ENCODE peak calls at places on chromosomes 5 and 9, in four cellular contexts. K, P, Q and N are unnamed samples.
A peak's percentile ranks its signal among the peaks of the same experiment; 100 is the strongest.

GRCh38 chr5:127136908-127137307 is 63.6 kb upstream of the C5orf63 start:
- DNase-seq in Q (no peak), K (no peak), P (no peak), N (no peak)

GRCh38 chr9:128372188-128372641 is 1.0 kb downstream of the URM1 start:
- DNase-seq in Q (no peak), P (no peak), K (no peak), N (no peak)

GRCh38 chr9:88313364-88314220 is 74.7 kb upstream of the SPIN1 start:
- DNase-seq in P (no peak), K (no peak), Q (no peak), N (no peak)

GRCh38 chr5:153445875-153446567 is 44.4 kb upstream of the GRIA1 start:
- DNase-seq in Q (peak; percentile 21), K (no peak), P (no peak), N (no peak)

GRCh38 chr9:7844283-7844682 is 44.7 kb upstream of the DMAC1 start:
- DNase-seq in Q (peak; percentile 45), K (no peak), P (peak; percentile 11), N (no peak)

GRCh38 chr5:43190755-43191603 is 1.0 kb upstream of the NIM1K start:
- DNase-seq in P (peak; percentile 59), K (no peak), Q (peak; percentile 52), N (no peak)

GRCh38 chr5:139561655-139562451 is 714 bp downstream of the UBE2D2 start:
- DNase-seq in K (no peak), P (peak; percentile 50), Q (peak; percentile 43), N (no peak)

GRCh38 chr5:97820138-97820537 is 637.1 kb upstream of the RIOK2 start:
- DNase-seq in Q (no peak), P (no peak), K (no peak), N (no peak)

GRCh38 chr5:120882042-120882775 is 418.1 kb downstream of the PRR16 start:
- DNase-seq in K (no peak), Q (no peak), P (no peak), N (no peak)

DNA sequence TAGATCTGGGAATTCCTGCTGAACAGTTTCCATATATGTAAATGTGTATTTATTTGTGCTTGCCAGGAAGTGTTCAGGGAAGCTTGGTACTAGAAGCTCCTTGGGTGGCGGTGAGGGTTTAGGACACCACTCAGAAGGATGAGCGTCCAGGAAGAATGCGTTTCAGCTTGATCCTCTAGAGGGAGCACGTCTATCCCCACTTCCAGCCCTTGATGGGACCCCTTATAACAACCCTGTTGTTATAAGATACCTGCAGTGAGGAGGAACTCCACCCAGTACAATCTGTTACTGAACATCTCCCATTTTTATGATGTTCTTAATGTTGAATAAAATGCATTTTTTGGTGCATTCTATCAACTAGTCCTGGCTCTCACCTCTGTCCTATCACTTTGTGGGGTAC is 88.9 kb downstream of the CYFIP2 start:
- DNase-seq in Q (no peak), P (peak; percentile 31), K (no peak), N (no peak)
- TF ChIP-seq CTCF in Q (peak; percentile 16), P (peak; percentile 71), K (no peak), N (peak; percentile 46)

DNA sequence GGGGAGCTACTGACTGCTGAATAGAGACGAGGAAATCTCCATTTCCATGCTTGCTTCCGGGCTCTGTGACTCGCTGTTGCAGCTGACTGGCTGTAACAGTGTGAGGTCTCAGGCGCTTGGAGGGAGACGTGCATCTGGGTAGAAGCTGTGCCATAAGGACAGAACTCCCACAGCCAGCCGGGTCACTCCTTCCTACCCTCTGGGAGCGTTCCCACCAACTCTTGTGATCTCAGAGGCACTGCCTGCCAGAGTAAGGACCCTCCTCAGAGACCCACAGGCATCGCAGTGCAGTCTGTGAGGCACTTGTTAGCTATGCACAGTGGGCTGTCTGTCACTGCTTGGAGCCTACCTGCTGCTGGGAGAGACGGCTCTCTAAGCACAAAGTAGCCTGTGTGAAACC is 203.4 kb upstream of the SEMA6A start:
- DNase-seq in P (peak; percentile 22), Q (no peak), K (no peak), N (no peak)
- H3K4me3 ChIP-seq in P (no peak overlapping the region), Q (no peak overlapping the region), K (no peak overlapping the region), N (no peak overlapping the region)

GRCh38 chr9:76298497-76299144 is 95.6 kb downstream of the RFK start:
- DNase-seq in P (peak; percentile 34), K (no peak), Q (no peak), N (no peak)
- TF ChIP-seq CTCF in P (peak; percentile 29), K (no peak), Q (no peak), N (no peak)

GRCh38 chr5:1101991-1102713 is 9.7 kb downstream of the SLC12A7 start:
- DNase-seq in P (no peak), K (no peak), Q (no peak), N (no peak)
- H3K4me3 ChIP-seq in P (no peak overlapping the region), K (no peak overlapping the region), Q (no peak overlapping the region), N (no peak overlapping the region)

DNA sequence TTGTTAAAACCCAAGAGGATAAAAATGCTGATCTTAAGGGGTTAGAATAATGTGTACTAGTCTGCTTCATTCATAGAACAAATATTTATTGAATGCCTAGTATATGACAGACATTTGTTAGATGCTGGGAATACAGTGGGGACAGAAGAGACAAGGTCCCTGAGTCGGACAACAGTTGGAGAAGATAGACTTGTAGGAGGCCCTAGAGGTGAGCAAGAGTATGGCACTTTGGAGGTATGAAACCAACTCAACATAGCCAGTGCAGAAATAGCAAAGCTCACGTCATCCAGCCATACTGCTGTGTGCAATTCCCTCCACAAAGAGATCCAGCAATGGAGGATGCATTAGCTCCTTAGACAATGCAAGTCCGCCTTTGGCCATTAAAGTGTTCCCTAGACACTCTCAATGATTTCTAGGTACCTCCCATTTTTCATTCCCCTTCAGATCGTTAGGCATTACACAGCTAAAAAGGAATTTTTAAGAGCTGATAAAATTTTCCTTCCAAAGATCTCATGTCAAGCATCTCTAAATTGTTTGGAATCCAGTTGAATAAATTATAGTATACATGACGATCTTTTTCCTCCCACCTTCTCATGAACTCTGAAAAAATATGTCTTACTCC is 1949.6 kb upstream of the WWC1 start:
- DNase-seq in K (no peak), P (no peak), Q (no peak), N (no peak)
- TF ChIP-seq CTCF in K (no peak), P (peak; percentile 23), Q (peak; percentile 11), N (peak; percentile 8)

DNA sequence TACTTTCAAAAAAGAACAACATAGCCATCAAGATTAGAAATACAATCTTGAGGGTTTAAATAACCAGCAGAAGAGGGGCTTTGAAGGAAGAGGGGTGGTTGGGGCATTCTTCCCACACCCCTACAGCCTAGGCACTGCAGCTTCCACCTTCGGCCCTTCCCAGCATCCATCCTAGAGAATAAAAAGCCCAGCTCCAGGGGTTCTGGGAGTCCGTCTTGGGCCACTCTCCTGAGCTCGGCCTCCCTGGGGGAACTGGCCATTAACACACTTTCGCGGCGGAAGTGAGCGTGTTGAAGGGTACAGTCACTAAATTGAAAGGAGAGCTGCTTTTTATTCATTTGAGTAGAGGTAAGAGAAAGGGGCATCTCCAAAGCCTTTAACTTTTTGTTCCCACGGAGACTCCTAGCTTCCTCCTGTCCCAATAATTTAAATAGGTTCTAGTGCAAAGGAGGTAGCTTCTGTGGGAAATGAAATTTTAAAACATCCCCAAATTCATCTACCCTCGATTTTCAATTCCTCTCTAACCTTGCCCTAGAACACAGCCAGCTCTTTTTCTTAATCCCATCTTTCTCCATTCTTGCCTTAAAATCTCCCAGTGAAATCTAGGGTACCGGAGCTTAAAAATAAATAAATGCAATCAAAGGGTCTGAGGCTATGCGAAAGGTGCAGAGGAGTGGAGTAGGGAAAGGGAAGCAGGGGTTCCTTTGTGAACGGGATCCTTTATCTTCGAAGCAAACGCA is 31.1 kb upstream of the NFIB start:
- DNase-seq in P (no peak), Q (no peak), K (no peak), N (no peak)
- H3K4me3 ChIP-seq in P (no peak overlapping the region), Q (no peak overlapping the region), K (peak overlapping the region; percentile 57), N (no peak overlapping the region)

GRCh38 chr5:125412561-125413535 is 666.4 kb upstream of the ZNF608 start:
- DNase-seq in Q (peak; percentile 95), P (peak; percentile 92), K (no peak), N (peak; percentile 97)

GRCh38 chr5:125410501-125411162 is 664.2 kb upstream of the ZNF608 start:
- DNase-seq in P (peak; percentile 70), K (no peak), Q (peak; percentile 63), N (peak; percentile 24)

GRCh38 chr5:125411163-125412050 is 665.0 kb upstream of the ZNF608 start:
- DNase-seq in Q (peak; percentile 58), K (no peak), P (peak; percentile 67), N (peak; percentile 43)

GRCh38 chr5:125413861-125414260 is 667.4 kb upstream of the ZNF608 start:
- DNase-seq in Q (no peak), K (no peak), P (no peak), N (no peak)

GRCh38 chr5:125412051-125412560 is 665.7 kb upstream of the ZNF608 start:
- DNase-seq in P (peak; percentile 46), K (no peak), Q (peak; percentile 21), N (peak; percentile 25)
- TF ChIP-seq CTCF in P (peak; percentile 18), K (no peak), Q (no peak), N (no peak)